ENCODE peak calls at places on chromosomes 1 and 21, in seven cellular contexts. One of them, this sample, is unnamed.

GRCh38 chr1:109214695-109215623 is 1.2 kb downstream of the SARS1 start:
- DNase-seq in HCT116: peak
- DNase-seq in K562: peak
- DNase-seq in H1: no peak
- DNase-seq in SK-N-SH: peak
- DNase-seq in HepG2: peak
- DNase-seq in GM12878: peak
- DNase-seq in this sample: peak

GRCh38 chr1:68953316-68953715 is 456.4 kb upstream of the DEPDC1 start:
- DNase-seq in HCT116: no peak
- DNase-seq in K562: no peak
- DNase-seq in H1: no peak
- DNase-seq in SK-N-SH: no peak
- DNase-seq in HepG2: no peak
- DNase-seq in GM12878: no peak
- DNase-seq in this sample: no peak

GRCh38 chr1:8165595-8166360 is 139.7 kb upstream of the ERRFI1 start:
- DNase-seq in HCT116: no peak
- DNase-seq in K562: no peak
- DNase-seq in H1: no peak
- DNase-seq in SK-N-SH: no peak
- DNase-seq in HepG2: no peak
- DNase-seq in GM12878: no peak
- DNase-seq in this sample: peak

GRCh38 chr1:36160949-36161485 is 5.1 kb downstream of the MAP7D1 start:
- DNase-seq in HCT116: no peak
- DNase-seq in K562: peak
- DNase-seq in H1: no peak
- DNase-seq in SK-N-SH: peak
- DNase-seq in HepG2: no peak
- DNase-seq in GM12878: no peak
- DNase-seq in this sample: no peak

GRCh38 chr1:9413877-9414213 is 121.2 kb downstream of the SPSB1 start:
- DNase-seq in HCT116: no peak
- DNase-seq in K562: no peak
- DNase-seq in H1: no peak
- DNase-seq in SK-N-SH: no peak
- DNase-seq in HepG2: no peak
- DNase-seq in GM12878: no peak
- DNase-seq in this sample: no peak

GRCh38 chr1:56709269-56709880 is 64.3 kb downstream of the PRKAA2 start:
- DNase-seq in HCT116: peak
- DNase-seq in K562: peak
- DNase-seq in H1: no peak
- DNase-seq in SK-N-SH: peak
- DNase-seq in HepG2: peak
- DNase-seq in GM12878: no peak
- DNase-seq in this sample: peak

GRCh38 chr1:26696645-26697440 is 1.0 kb downstream of the ARID1A start:
- DNase-seq in HCT116: no peak
- DNase-seq in K562: peak
- DNase-seq in H1: no peak
- DNase-seq in SK-N-SH: peak
- DNase-seq in HepG2: no peak
- DNase-seq in GM12878: no peak
- DNase-seq in this sample: no peak

GRCh38 chr1:208161005-208161404 is 83.2 kb downstream of the PLXNA2 start:
- DNase-seq in HCT116: no peak
- DNase-seq in K562: no peak
- DNase-seq in H1: no peak
- DNase-seq in SK-N-SH: no peak
- DNase-seq in HepG2: no peak
- DNase-seq in GM12878: no peak
- DNase-seq in this sample: no peak

GRCh38 chr1:25430073-25430665 is 528 bp upstream of the MACO1 start:
- DNase-seq in HCT116: peak
- DNase-seq in K562: peak
- DNase-seq in H1: peak
- DNase-seq in SK-N-SH: peak
- DNase-seq in HepG2: peak
- DNase-seq in GM12878: no peak
- DNase-seq in this sample: peak

GRCh38 chr21:45622416-45623097 is 21.0 kb upstream of the PCBP3 start:
- DNase-seq in HCT116: no peak
- DNase-seq in K562: no peak
- DNase-seq in H1: no peak
- DNase-seq in SK-N-SH: no peak
- DNase-seq in HepG2: no peak
- DNase-seq in GM12878: no peak
- DNase-seq in this sample: no peak

GRCh38 chr1:101653482-101653946 is 343.2 kb downstream of the OLFM3 start:
- DNase-seq in HCT116: peak
- DNase-seq in K562: no peak
- DNase-seq in H1: peak
- DNase-seq in SK-N-SH: no peak
- DNase-seq in HepG2: no peak
- DNase-seq in GM12878: no peak
- DNase-seq in this sample: peak

GRCh38 chr1:73401666-73402065 is 796.3 kb downstream of the LRRIQ3 start:
- DNase-seq in HCT116: no peak
- DNase-seq in K562: no peak
- DNase-seq in H1: no peak
- DNase-seq in SK-N-SH: no peak
- DNase-seq in HepG2: no peak
- DNase-seq in GM12878: no peak
- DNase-seq in this sample: no peak

GRCh38 chr1:160193832-160194736 is 3.7 kb downstream of the CASQ1 start:
- DNase-seq in HCT116: no peak
- DNase-seq in K562: no peak
- DNase-seq in H1: no peak
- DNase-seq in SK-N-SH: no peak
- DNase-seq in HepG2: no peak
- DNase-seq in GM12878: no peak
- DNase-seq in this sample: no peak

GRCh38 chr1:10025354-10025753 is 7.4 kb upstream of the UBE4B start:
- DNase-seq in HCT116: no peak
- DNase-seq in K562: no peak
- DNase-seq in H1: no peak
- DNase-seq in SK-N-SH: no peak
- DNase-seq in HepG2: no peak
- DNase-seq in GM12878: no peak
- DNase-seq in this sample: no peak

GRCh38 chr1:225870883-225871282 is 11.3 kb downstream of the TMEM63A start:
- DNase-seq in HCT116: no peak
- DNase-seq in K562: no peak
- DNase-seq in H1: no peak
- DNase-seq in SK-N-SH: no peak
- DNase-seq in HepG2: no peak
- DNase-seq in GM12878: no peak
- DNase-seq in this sample: no peak

GRCh38 chr1:22325531-22326371 is 125.9 kb upstream of the ZBTB40 start:
- DNase-seq in HCT116: no peak
- DNase-seq in K562: no peak
- DNase-seq in H1: no peak
- DNase-seq in SK-N-SH: no peak
- DNase-seq in HepG2: no peak
- DNase-seq in GM12878: no peak
- DNase-seq in this sample: no peak

GRCh38 chr1:235093013-235093618 is 35.5 kb downstream of the TOMM20 start:
- DNase-seq in HCT116: no peak
- DNase-seq in K562: no peak
- DNase-seq in H1: no peak
- DNase-seq in SK-N-SH: peak
- DNase-seq in HepG2: peak
- DNase-seq in GM12878: no peak
- DNase-seq in this sample: peak

GRCh38 chr1:115326419-115326818 is 11.6 kb downstream of the NGF start:
- DNase-seq in HCT116: no peak
- DNase-seq in K562: no peak
- DNase-seq in H1: no peak
- DNase-seq in SK-N-SH: no peak
- DNase-seq in HepG2: no peak
- DNase-seq in GM12878: no peak
- DNase-seq in this sample: no peak

GRCh38 chr1:116115476-116115875 is 4.3 kb downstream of the MAB21L3 start:
- DNase-seq in HCT116: no peak
- DNase-seq in K562: no peak
- DNase-seq in H1: no peak
- DNase-seq in SK-N-SH: no peak
- DNase-seq in HepG2: no peak
- DNase-seq in GM12878: no peak
- DNase-seq in this sample: no peak

GRCh38 chr1:201275266-201275666 is 8.0 kb upstream of the PKP1 start:
- DNase-seq in HCT116: peak
- DNase-seq in K562: no peak
- DNase-seq in H1: no peak
- DNase-seq in SK-N-SH: no peak
- DNase-seq in HepG2: no peak
- DNase-seq in GM12878: no peak
- DNase-seq in this sample: peak

GRCh38 chr1:151193304-151193703 is 3.3 kb upstream of the VPS72 start:
- DNase-seq in HCT116: no peak
- DNase-seq in K562: no peak
- DNase-seq in H1: no peak
- DNase-seq in SK-N-SH: no peak
- DNase-seq in HepG2: no peak
- DNase-seq in GM12878: no peak
- DNase-seq in this sample: no peak

GRCh38 chr21:30168086-30168485 is 1.5 kb upstream of the CLDN17 start:
- DNase-seq in HCT116: no peak
- DNase-seq in K562: no peak
- DNase-seq in H1: no peak
- DNase-seq in SK-N-SH: no peak
- DNase-seq in HepG2: no peak
- DNase-seq in GM12878: no peak
- DNase-seq in this sample: no peak

GRCh38 chr21:25188639-25189038 is 418.6 kb downstream of the MRPL39 start:
- DNase-seq in HCT116: no peak
- DNase-seq in K562: no peak
- DNase-seq in H1: no peak
- DNase-seq in SK-N-SH: no peak
- DNase-seq in HepG2: no peak
- DNase-seq in GM12878: peak
- DNase-seq in this sample: no peak

GRCh38 chr1:31588751-31589515 is 12.6 kb downstream of the TINAGL1 start:
- DNase-seq in HCT116: no peak
- DNase-seq in K562: no peak
- DNase-seq in H1: no peak
- DNase-seq in SK-N-SH: no peak
- DNase-seq in HepG2: no peak
- DNase-seq in GM12878: no peak
- DNase-seq in this sample: no peak

GRCh38 chr1:227542153-227543120 is 20.9 kb upstream of the ZNF678 start:
- DNase-seq in HCT116: peak
- DNase-seq in K562: peak
- DNase-seq in H1: peak
- DNase-seq in SK-N-SH: peak
- DNase-seq in HepG2: peak
- DNase-seq in GM12878: peak
- DNase-seq in this sample: peak
- TF ChIP-seq JUND in HCT116: no peak
- TF ChIP-seq JUND in K562: no peak
- TF ChIP-seq JUND in H1: no peak
- TF ChIP-seq JUND in SK-N-SH: no peak
- TF ChIP-seq JUND in HepG2: no peak
- TF ChIP-seq JUND in GM12878: no peak
- TF ChIP-seq JUND in this sample: no peak

DNA sequence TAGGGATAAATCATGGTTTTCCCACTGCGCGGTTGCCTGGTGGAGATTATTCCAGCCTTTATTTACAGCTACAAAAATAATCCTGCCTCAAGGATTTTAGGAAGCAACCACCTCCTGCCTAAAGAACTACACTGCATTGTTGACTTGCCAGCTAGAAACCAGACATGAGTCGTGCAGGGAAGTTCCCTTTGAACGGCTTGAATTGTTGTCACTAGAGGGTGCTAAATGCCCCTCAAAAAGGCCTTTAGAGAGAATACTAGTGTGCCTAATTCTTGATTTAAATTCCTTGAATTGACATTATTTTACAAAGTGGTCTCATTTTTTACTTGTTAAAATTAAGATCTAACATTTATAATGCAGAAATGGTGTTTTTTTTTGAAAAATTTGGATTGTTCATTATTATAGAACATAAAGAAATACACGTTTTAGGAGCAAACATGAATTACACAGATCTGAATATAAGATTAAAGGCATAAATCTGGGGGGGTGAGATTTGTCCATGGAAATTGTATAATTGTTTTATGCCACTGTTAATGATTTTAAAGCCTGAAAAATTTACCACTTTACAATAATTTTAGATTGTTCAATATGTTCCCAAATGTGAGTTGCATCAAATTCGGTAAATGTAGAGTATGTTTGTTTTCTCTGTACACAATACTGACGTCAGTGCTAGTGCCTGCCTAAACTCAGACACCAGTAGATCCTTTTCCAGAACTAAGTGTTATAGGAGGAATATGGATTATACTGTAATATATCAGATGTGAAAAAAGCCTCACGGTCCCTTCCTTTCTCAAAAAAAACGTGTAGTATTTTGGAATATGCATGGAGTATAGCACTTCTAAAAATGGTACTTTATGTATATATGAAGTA is 7.6 kb upstream of the ERG start:
- DNase-seq in HCT116: peak
- DNase-seq in K562: no peak
- DNase-seq in H1: peak
- DNase-seq in SK-N-SH: peak
- DNase-seq in HepG2: peak
- DNase-seq in GM12878: no peak
- DNase-seq in this sample: peak
- TF ChIP-seq JUND in HCT116: no peak
- TF ChIP-seq JUND in K562: no peak
- TF ChIP-seq JUND in H1: no peak
- TF ChIP-seq JUND in SK-N-SH: no peak
- TF ChIP-seq JUND in HepG2: no peak
- TF ChIP-seq JUND in GM12878: no peak
- TF ChIP-seq JUND in this sample: no peak

DNA sequence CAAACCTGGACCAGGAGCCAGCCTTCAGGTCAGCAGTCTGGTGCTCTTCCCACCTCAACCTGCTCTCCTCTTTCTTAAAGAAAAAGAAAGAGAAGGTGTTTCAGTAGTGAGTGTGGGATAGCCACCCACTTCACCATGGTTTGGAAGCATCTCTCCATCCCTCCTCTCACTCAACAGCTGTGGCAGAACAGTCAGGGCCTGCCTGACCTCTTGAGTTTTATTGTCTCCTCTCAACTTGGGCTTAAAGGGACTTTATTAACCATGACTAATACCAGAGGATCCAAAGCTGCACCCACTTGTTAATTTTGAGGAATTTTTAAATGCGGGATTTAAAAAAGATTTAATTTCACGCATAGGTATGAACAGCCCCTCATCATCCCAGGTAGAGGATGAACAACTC is 570 bp upstream of the VASH2 start:
- DNase-seq in HCT116: no peak
- DNase-seq in K562: no peak
- DNase-seq in H1: no peak
- DNase-seq in SK-N-SH: no peak
- DNase-seq in HepG2: no peak
- DNase-seq in GM12878: no peak
- DNase-seq in this sample: no peak
- TF ChIP-seq JUND in HCT116: no peak
- TF ChIP-seq JUND in K562: no peak
- TF ChIP-seq JUND in H1: no peak
- TF ChIP-seq JUND in SK-N-SH: no peak
- TF ChIP-seq JUND in HepG2: no peak
- TF ChIP-seq JUND in GM12878: no peak
- TF ChIP-seq JUND in this sample: no peak

GRCh38 chr1:2875677-2876531 is 74.4 kb upstream of the TTC34 start:
- DNase-seq in HCT116: no peak
- DNase-seq in K562: peak
- DNase-seq in H1: no peak
- DNase-seq in SK-N-SH: peak
- DNase-seq in HepG2: no peak
- DNase-seq in GM12878: no peak
- DNase-seq in this sample: no peak
- TF ChIP-seq JUND in HCT116: no peak
- TF ChIP-seq JUND in K562: no peak
- TF ChIP-seq JUND in H1: no peak
- TF ChIP-seq JUND in SK-N-SH: no peak
- TF ChIP-seq JUND in HepG2: no peak
- TF ChIP-seq JUND in GM12878: no peak
- TF ChIP-seq JUND in this sample: no peak